ENCODE peak calls at places on chromosomes 7 and 10, in ten cellular contexts. X, C, T, K, L, G, F, Q, H and N are unnamed samples.

GRCh38 chr7:21850531-21851285 is 95.0 kb downstream of the CDCA7L start:
- DNase-seq in X (no peak), C (no peak), T (no peak), K (no peak), L (no peak), G (no peak), F (no peak), Q (no peak), H (no peak), N (no peak)

GRCh38 chr10:871951-872403 is 59.5 kb downstream of the LARP4B start:
- DNase-seq in X (no peak), C (no peak), T (no peak), K (no peak), L (no peak), G (no peak), F (no peak), Q (no peak), H (no peak), N (no peak)

GRCh38 chr10:86931872-86932271 is 25.5 kb downstream of the MMRN2 start:
- DNase-seq in X (peak), C (no peak), T (no peak), K (no peak), L (no peak), G (no peak), F (no peak), Q (no peak), H (no peak), N (no peak)

GRCh38 chr7:70040971-70041766 is 442.9 kb downstream of the AUTS2 start:
- DNase-seq in X (peak), C (no peak), T (no peak), K (no peak), L (no peak), G (no peak), F (no peak), Q (no peak), H (no peak), N (no peak)

GRCh38 chr10:128047337-128047736 is 78.9 kb downstream of the MKI67 start:
- DNase-seq in X (peak), C (peak), T (peak), K (peak), L (peak), G (peak), F (no peak), Q (peak), H (peak), N (no peak)

GRCh38 chr7:22413211-22413610 is 56.3 kb upstream of the RAPGEF5 start:
- DNase-seq in X (no peak), C (no peak), T (no peak), K (no peak), L (no peak), G (no peak), F (peak), Q (no peak), H (no peak), N (no peak)

GRCh38 chr10:6144609-6145413 is 56.0 kb downstream of the RBM17 start:
- DNase-seq in X (peak), C (peak), T (peak), K (peak), L (peak), G (peak), F (no peak), Q (peak), H (peak), N (no peak)

GRCh38 chr7:97731736-97732370 is at the start of gene TAC1:
- DNase-seq in X (peak), C (no peak), T (no peak), K (no peak), L (no peak), G (no peak), F (no peak), Q (peak), H (no peak), N (no peak)

GRCh38 chr7:95411036-95411435 is 14.9 kb upstream of the PON3 start:
- DNase-seq in X (no peak), C (no peak), T (no peak), K (no peak), L (no peak), G (no peak), F (no peak), Q (no peak), H (no peak), N (no peak)

GRCh38 chr7:136058561-136058960 is 81.4 kb upstream of the MTPN start:
- DNase-seq in X (no peak), C (no peak), T (no peak), K (no peak), L (no peak), G (no peak), F (no peak), Q (no peak), H (no peak), N (no peak)